ENCODE peak calls at places on chromosomes 7 and 10, in six cellular contexts. One of them, this sample, is unnamed.

GRCh38 chr7:94040254-94040653 is 36.1 kb upstream of the BET1 start:
- DNase-seq in A549: no peak
- DNase-seq in sigmoid colon: no peak
- DNase-seq in stomach: no peak
- DNase-seq in upper lobe of left lung: no peak
- DNase-seq in body of pancreas: no peak
- DNase-seq in this sample: no peak

GRCh38 chr10:72309290-72310240 is 35.8 kb downstream of the DDIT4 start:
- DNase-seq in A549: no peak
- DNase-seq in sigmoid colon: peak
- DNase-seq in stomach: peak
- DNase-seq in upper lobe of left lung: no peak
- DNase-seq in body of pancreas: no peak
- DNase-seq in this sample: no peak

GRCh38 chr7:16594061-16594460 is 51.5 kb downstream of the ANKMY2 start:
- DNase-seq in A549: no peak
- DNase-seq in sigmoid colon: no peak
- DNase-seq in stomach: no peak
- DNase-seq in upper lobe of left lung: no peak
- DNase-seq in body of pancreas: no peak
- DNase-seq in this sample: no peak

GRCh38 chr7:121126801-121127534 is 138.5 kb downstream of the CPED1 start:
- DNase-seq in A549: no peak
- DNase-seq in sigmoid colon: no peak
- DNase-seq in stomach: no peak
- DNase-seq in upper lobe of left lung: no peak
- DNase-seq in body of pancreas: no peak
- DNase-seq in this sample: no peak

GRCh38 chr10:25748509-25748908 is 185.5 kb upstream of the MYO3A start:
- DNase-seq in A549: no peak
- DNase-seq in sigmoid colon: no peak
- DNase-seq in stomach: no peak
- DNase-seq in upper lobe of left lung: no peak
- DNase-seq in body of pancreas: no peak
- DNase-seq in this sample: no peak

GRCh38 chr7:107846324-107846723 is 43.3 kb upstream of the SLC26A3 start:
- DNase-seq in A549: no peak
- DNase-seq in sigmoid colon: no peak
- DNase-seq in stomach: no peak
- DNase-seq in upper lobe of left lung: no peak
- DNase-seq in body of pancreas: no peak
- DNase-seq in this sample: no peak

GRCh38 chr7:102004229-102004628 is 186.8 kb downstream of the CUX1 start:
- DNase-seq in A549: no peak
- DNase-seq in sigmoid colon: no peak
- DNase-seq in stomach: no peak
- DNase-seq in upper lobe of left lung: no peak
- DNase-seq in body of pancreas: no peak
- DNase-seq in this sample: no peak

GRCh38 chr10:83273035-83273434 is 866.3 kb upstream of the GHITM start:
- DNase-seq in A549: no peak
- DNase-seq in sigmoid colon: no peak
- DNase-seq in stomach: no peak
- DNase-seq in upper lobe of left lung: no peak
- DNase-seq in body of pancreas: no peak
- DNase-seq in this sample: no peak

GRCh38 chr7:11181590-11181989 is 207.9 kb downstream of the PHF14 start:
- DNase-seq in A549: no peak
- DNase-seq in sigmoid colon: no peak
- DNase-seq in stomach: no peak
- DNase-seq in upper lobe of left lung: no peak
- DNase-seq in body of pancreas: no peak
- DNase-seq in this sample: no peak

GRCh38 chr7:72265505-72265904 is 146.6 kb downstream of the CALN1 start:
- DNase-seq in A549: no peak
- DNase-seq in sigmoid colon: no peak
- DNase-seq in stomach: no peak
- DNase-seq in upper lobe of left lung: no peak
- DNase-seq in body of pancreas: no peak
- DNase-seq in this sample: no peak

GRCh38 chr7:116843373-116843772 is 19.0 kb upstream of the CAPZA2 start:
- DNase-seq in A549: no peak
- DNase-seq in sigmoid colon: no peak
- DNase-seq in stomach: no peak
- DNase-seq in upper lobe of left lung: no peak
- DNase-seq in body of pancreas: peak
- DNase-seq in this sample: no peak

GRCh38 chr10:75234683-75235374 is 928 bp downstream of the COMTD1 start:
- DNase-seq in A549: no peak
- DNase-seq in sigmoid colon: peak
- DNase-seq in stomach: peak
- DNase-seq in upper lobe of left lung: peak
- DNase-seq in body of pancreas: no peak
- DNase-seq in this sample: no peak

GRCh38 chr10:77836299-77836820 is 90.2 kb downstream of the DLG5 start:
- DNase-seq in A549: no peak
- DNase-seq in sigmoid colon: no peak
- DNase-seq in stomach: peak
- DNase-seq in upper lobe of left lung: no peak
- DNase-seq in body of pancreas: peak
- DNase-seq in this sample: peak

GRCh38 chr10:74921744-74922143 is 95.3 kb downstream of the KAT6B start:
- DNase-seq in A549: no peak
- DNase-seq in sigmoid colon: no peak
- DNase-seq in stomach: no peak
- DNase-seq in upper lobe of left lung: no peak
- DNase-seq in body of pancreas: peak
- DNase-seq in this sample: no peak

GRCh38 chr7:6606866-6607583 is 8.4 kb upstream of the ZNF853 start:
- DNase-seq in A549: no peak
- DNase-seq in sigmoid colon: no peak
- DNase-seq in stomach: no peak
- DNase-seq in upper lobe of left lung: peak
- DNase-seq in body of pancreas: no peak
- DNase-seq in this sample: no peak

GRCh38 chr7:104652865-104653264 is 324.5 kb downstream of the LHFPL3 start:
- DNase-seq in A549: no peak
- DNase-seq in sigmoid colon: no peak
- DNase-seq in stomach: no peak
- DNase-seq in upper lobe of left lung: no peak
- DNase-seq in body of pancreas: no peak
- DNase-seq in this sample: no peak

GRCh38 chr7:46229409-46229808 is 308.3 kb upstream of the IGFBP3 start:
- DNase-seq in A549: peak
- DNase-seq in sigmoid colon: no peak
- DNase-seq in stomach: no peak
- DNase-seq in upper lobe of left lung: no peak
- DNase-seq in body of pancreas: no peak
- DNase-seq in this sample: no peak

GRCh38 chr7:17580861-17581260 is 282.4 kb downstream of the AHR start:
- DNase-seq in A549: no peak
- DNase-seq in sigmoid colon: no peak
- DNase-seq in stomach: no peak
- DNase-seq in upper lobe of left lung: no peak
- DNase-seq in body of pancreas: no peak
- DNase-seq in this sample: no peak

GRCh38 chr7:77289387-77289786 is 89.8 kb upstream of the FGL2 start:
- DNase-seq in A549: no peak
- DNase-seq in sigmoid colon: no peak
- DNase-seq in stomach: no peak
- DNase-seq in upper lobe of left lung: no peak
- DNase-seq in body of pancreas: no peak
- DNase-seq in this sample: no peak

GRCh38 chr7:75647709-75648438 is 90.9 kb downstream of the HIP1 start:
- DNase-seq in A549: no peak
- DNase-seq in sigmoid colon: no peak
- DNase-seq in stomach: no peak
- DNase-seq in upper lobe of left lung: no peak
- DNase-seq in body of pancreas: no peak
- DNase-seq in this sample: no peak

GRCh38 chr7:75649462-75649861 is 89.3 kb downstream of the HIP1 start:
- DNase-seq in A549: no peak
- DNase-seq in sigmoid colon: no peak
- DNase-seq in stomach: no peak
- DNase-seq in upper lobe of left lung: no peak
- DNase-seq in body of pancreas: peak
- DNase-seq in this sample: no peak

GRCh38 chr7:75650062-75650461 is 88.7 kb downstream of the HIP1 start:
- DNase-seq in A549: no peak
- DNase-seq in sigmoid colon: no peak
- DNase-seq in stomach: no peak
- DNase-seq in upper lobe of left lung: no peak
- DNase-seq in body of pancreas: no peak
- DNase-seq in this sample: no peak

GRCh38 chr7:75652788-75653187 is 86.0 kb downstream of the HIP1 start:
- DNase-seq in A549: no peak
- DNase-seq in sigmoid colon: no peak
- DNase-seq in stomach: no peak
- DNase-seq in upper lobe of left lung: no peak
- DNase-seq in body of pancreas: no peak
- DNase-seq in this sample: no peak

DNA sequence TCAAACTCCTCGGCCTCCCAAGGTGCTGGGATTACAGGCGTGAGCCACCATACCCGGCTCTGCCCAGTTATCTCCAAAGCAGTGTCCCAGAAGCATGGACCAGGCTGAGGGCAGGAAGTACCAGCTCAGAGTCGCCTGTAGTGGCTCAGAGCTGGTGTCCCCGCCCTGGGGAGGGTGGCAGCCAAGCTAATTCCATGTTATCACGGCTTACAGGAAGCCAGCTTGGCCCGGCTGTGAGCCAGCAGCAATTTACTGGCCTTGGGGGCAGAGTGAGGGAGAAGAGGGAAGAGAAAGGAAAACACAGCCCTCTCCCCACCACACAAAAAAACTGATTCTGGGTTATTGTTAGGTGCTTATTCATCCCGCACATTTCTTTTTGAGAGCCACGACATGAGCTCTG is 88.1 kb downstream of the HIP1 start:
- DNase-seq in A549: no peak
- DNase-seq in sigmoid colon: no peak
- DNase-seq in stomach: peak
- DNase-seq in upper lobe of left lung: no peak
- DNase-seq in body of pancreas: peak
- DNase-seq in this sample: no peak
- TF ChIP-seq POLR2A in A549: no peak
- TF ChIP-seq POLR2A in sigmoid colon: no peak
- TF ChIP-seq POLR2A in stomach: no peak
- TF ChIP-seq POLR2A in upper lobe of left lung: no peak
- TF ChIP-seq POLR2A in body of pancreas: no peak
- TF ChIP-seq POLR2A in this sample: no peak

GRCh38 chr10:94288361-94289116 is 74.2 kb downstream of the NOC3L start:
- DNase-seq in A549: no peak
- DNase-seq in sigmoid colon: no peak
- DNase-seq in stomach: no peak
- DNase-seq in upper lobe of left lung: no peak
- DNase-seq in body of pancreas: no peak
- DNase-seq in this sample: no peak

GRCh38 chr10:94282369-94282768 is 80.4 kb downstream of the NOC3L start:
- DNase-seq in A549: no peak
- DNase-seq in sigmoid colon: no peak
- DNase-seq in stomach: no peak
- DNase-seq in upper lobe of left lung: no peak
- DNase-seq in body of pancreas: no peak
- DNase-seq in this sample: no peak

GRCh38 chr10:94287331-94287730 is 75.4 kb downstream of the NOC3L start:
- DNase-seq in A549: no peak
- DNase-seq in sigmoid colon: no peak
- DNase-seq in stomach: no peak
- DNase-seq in upper lobe of left lung: no peak
- DNase-seq in body of pancreas: no peak
- DNase-seq in this sample: no peak

GRCh38 chr10:94285271-94285670 is 77.5 kb downstream of the NOC3L start:
- DNase-seq in A549: no peak
- DNase-seq in sigmoid colon: no peak
- DNase-seq in stomach: no peak
- DNase-seq in upper lobe of left lung: no peak
- DNase-seq in body of pancreas: no peak
- DNase-seq in this sample: no peak

DNA sequence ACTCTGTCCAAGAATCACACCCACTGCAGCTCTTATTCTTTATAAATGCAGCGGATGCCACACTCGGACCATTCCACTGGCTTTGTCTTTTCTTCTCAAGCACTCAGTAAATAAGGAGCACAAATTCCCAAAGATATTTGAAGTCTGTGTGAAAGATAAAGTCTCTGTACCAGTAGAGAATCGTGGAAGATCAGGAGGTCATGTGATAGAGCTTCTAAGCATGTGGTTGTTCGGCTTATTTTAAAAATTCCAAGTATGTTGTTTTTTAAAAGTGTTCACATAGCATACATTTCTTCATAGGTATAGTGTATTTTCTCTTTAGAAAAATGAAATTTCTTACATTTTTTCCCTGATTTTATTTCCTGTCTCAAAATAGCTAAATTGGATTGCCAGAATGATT is 75.8 kb downstream of the NOC3L start:
- DNase-seq in A549: no peak
- DNase-seq in sigmoid colon: no peak
- DNase-seq in stomach: no peak
- DNase-seq in upper lobe of left lung: no peak
- DNase-seq in body of pancreas: no peak
- DNase-seq in this sample: no peak
- TF ChIP-seq POLR2A in A549: no peak
- TF ChIP-seq POLR2A in sigmoid colon: no peak
- TF ChIP-seq POLR2A in stomach: no peak
- TF ChIP-seq POLR2A in upper lobe of left lung: no peak
- TF ChIP-seq POLR2A in body of pancreas: no peak
- TF ChIP-seq POLR2A in this sample: no peak

GRCh38 chr7:98878365-98879197 is at the start of gene TRRAP:
- DNase-seq in A549: peak
- DNase-seq in sigmoid colon: peak
- DNase-seq in stomach: peak
- DNase-seq in upper lobe of left lung: peak
- DNase-seq in body of pancreas: peak
- DNase-seq in this sample: peak
- TF ChIP-seq POLR2A in A549: peak
- TF ChIP-seq POLR2A in sigmoid colon: no peak
- TF ChIP-seq POLR2A in stomach: no peak
- TF ChIP-seq POLR2A in upper lobe of left lung: peak
- TF ChIP-seq POLR2A in body of pancreas: peak
- TF ChIP-seq POLR2A in this sample: peak

DNA sequence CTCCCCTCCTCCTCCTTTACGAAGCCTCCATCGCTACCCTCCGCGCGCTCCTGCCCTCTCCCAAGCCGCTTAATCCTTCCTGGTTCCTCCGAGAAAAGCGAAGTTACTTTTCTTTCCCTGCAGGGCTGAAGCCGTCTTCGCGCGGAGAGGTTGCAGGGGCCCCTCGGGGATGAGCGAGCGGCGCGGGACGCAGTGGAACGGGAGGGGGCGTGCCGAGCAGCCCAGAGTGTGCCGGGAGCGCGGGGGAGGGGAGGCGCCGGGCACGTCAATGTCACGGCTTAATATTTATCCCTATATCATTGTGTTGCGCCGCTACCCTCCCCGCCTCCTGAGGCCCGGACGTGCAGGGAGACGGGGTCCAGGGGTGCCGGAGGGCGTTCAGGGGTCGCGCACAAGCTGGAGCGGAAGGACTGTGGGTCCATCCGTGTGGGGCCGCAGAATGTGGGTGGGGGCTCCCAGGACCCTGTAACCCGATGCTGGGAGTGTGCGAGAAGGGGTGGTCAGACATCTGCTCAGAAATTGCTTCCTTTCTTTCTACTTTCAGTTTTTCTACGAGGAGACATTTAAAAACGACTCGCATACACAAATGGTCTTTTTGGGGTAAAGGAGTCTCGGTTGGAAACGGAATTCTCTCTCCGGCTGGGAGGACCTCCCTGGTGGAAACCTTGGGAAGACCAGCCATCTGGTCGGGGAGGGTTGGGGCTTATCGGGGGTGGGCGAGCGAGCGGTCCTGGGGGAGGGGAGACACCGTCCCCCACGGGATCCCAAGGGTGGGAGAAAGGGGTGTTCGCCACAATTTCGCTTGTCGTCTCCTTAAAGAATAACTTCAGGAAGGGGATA is 2.4 kb downstream of the CDK6 start:
- DNase-seq in A549: peak
- DNase-seq in sigmoid colon: peak
- DNase-seq in stomach: peak
- DNase-seq in upper lobe of left lung: peak
- DNase-seq in body of pancreas: peak
- DNase-seq in this sample: no peak
- TF ChIP-seq POLR2A in A549: peak
- TF ChIP-seq POLR2A in sigmoid colon: no peak
- TF ChIP-seq POLR2A in stomach: no peak
- TF ChIP-seq POLR2A in upper lobe of left lung: peak
- TF ChIP-seq POLR2A in body of pancreas: peak
- TF ChIP-seq POLR2A in this sample: no peak